ENCODE peak calls at places on chromosome 12, in seven cellular contexts. L is neuronal stem cell; T is lower lobe of right lung; H is left lung; Y is CD8-positive, alpha-beta memory T cell; S is GM12864; I is psoas muscle. W is an unnamed sample.
A peak's percentile ranks its signal among the peaks of the same experiment; 100 is the strongest.

GRCh38 chr12:80551897-80552296 is 107.9 kb downstream of the PTPRQ start:
- DNase-seq in L (no peak), T (no peak), H (no peak), Y (no peak), S (no peak), I (no peak), W (peak; percentile 88)

GRCh38 chr12:17971850-17972249 is 118.1 kb downstream of the RERGL start:
- DNase-seq in L (no peak), T (no peak), H (no peak), Y (no peak), S (no peak), I (no peak), W (no peak)

GRCh38 chr12:18646307-18646706 is 91.5 kb downstream of the PLCZ1 start:
- DNase-seq in L (no peak), T (no peak), H (no peak), Y (no peak), S (no peak), I (no peak), W (no peak)

GRCh38 chr12:30694412-30694955 is 1.2 kb downstream of the IPO8 start:
- DNase-seq in L (no peak), T (no peak), H (no peak), Y (no peak), S (no peak), I (no peak), W (no peak)

GRCh38 chr12:77932216-77932615 is 101.5 kb downstream of the NAV3 start:
- DNase-seq in L (no peak), T (no peak), H (no peak), Y (no peak), S (no peak), I (no peak), W (no peak)

GRCh38 chr12:75747572-75747995 is 236.2 kb upstream of the KRR1 start:
- DNase-seq in L (no peak), T (no peak), H (no peak), Y (no peak), S (no peak), I (no peak), W (no peak)

GRCh38 chr12:22588817-22589216 is 36.2 kb upstream of the ETNK1 start:
- DNase-seq in L (no peak), T (no peak), H (no peak), Y (no peak), S (no peak), I (no peak), W (no peak)

GRCh38 chr12:93734784-93735183 is 57.6 kb downstream of the CRADD start:
- DNase-seq in L (no peak), T (no peak), H (no peak), Y (no peak), S (no peak), I (no peak), W (no peak)

GRCh38 chr12:63816031-63816430 is 28.5 kb upstream of the SRGAP1 start:
- DNase-seq in L (no peak), T (no peak), H (no peak), Y (no peak), S (no peak), I (no peak), W (no peak)

GRCh38 chr12:85509857-85510256 is 229.8 kb downstream of the ALX1 start:
- DNase-seq in L (no peak), T (no peak), H (no peak), Y (no peak), S (no peak), I (no peak), W (no peak)

GRCh38 chr12:7144414-7145120 is 14.4 kb downstream of the CLSTN3 start:
- DNase-seq in L (no peak), T (no peak), H (peak; percentile 32), Y (peak; percentile 17), S (no peak), I (no peak), W (no peak)

GRCh38 chr12:50117057-50117622 is 5.1 kb downstream of the COX14 start:
- DNase-seq in L (no peak), T (peak; percentile 64), H (peak; percentile 69), Y (no peak), S (no peak), I (no peak), W (no peak)

GRCh38 chr12:130008241-130008640 is 104.4 kb upstream of the TMEM132D start:
- DNase-seq in L (no peak), T (no peak), H (no peak), Y (no peak), S (no peak), I (no peak), W (no peak)

GRCh38 chr12:88299567-88300101 is 157.5 kb downstream of the TMTC3 start:
- DNase-seq in L (no peak), T (no peak), H (no peak), Y (no peak), S (peak; percentile 64), I (no peak), W (peak; percentile 99)

GRCh38 chr12:53743277-53744129 is 8.3 kb downstream of the CISTR start:
- DNase-seq in L (peak; percentile 85), T (no peak), H (peak; percentile 47), Y (peak; percentile 67), S (no peak), I (peak; percentile 69), W (no peak)

GRCh38 chr12:94832105-94832504 is 171.4 kb downstream of the NDUFA12 start:
- DNase-seq in L (no peak), T (no peak), H (no peak), Y (no peak), S (no peak), I (no peak), W (no peak)
- H3K4me3 ChIP-seq in L (no peak overlapping the region), T (no peak overlapping the region), H (no peak overlapping the region), Y (no peak overlapping the region), S (no peak overlapping the region), I (no peak overlapping the region), W (no peak overlapping the region)

GRCh38 chr12:15701721-15702156 is 87.4 kb downstream of the EPS8 start:
- DNase-seq in L (no peak), T (no peak), H (no peak), Y (no peak), S (no peak), I (no peak), W (peak; percentile 45)
- H3K4me3 ChIP-seq in L (no peak overlapping the region), T (no peak overlapping the region), H (no peak overlapping the region), Y (no peak overlapping the region), S (no peak overlapping the region), I (no peak overlapping the region), W (no peak overlapping the region)

GRCh38 chr12:69929125-69929524 is 104.1 kb downstream of the MYRFL start:
- DNase-seq in L (no peak), T (no peak), H (no peak), Y (no peak), S (no peak), I (no peak), W (no peak)

GRCh38 chr12:69929531-69929930 is 104.5 kb downstream of the MYRFL start:
- DNase-seq in L (no peak), T (no peak), H (no peak), Y (no peak), S (no peak), I (no peak), W (no peak)

GRCh38 chr12:69922999-69923398 is 98.0 kb downstream of the MYRFL start:
- DNase-seq in L (no peak), T (no peak), H (no peak), Y (no peak), S (no peak), I (no peak), W (no peak)

GRCh38 chr12:69925291-69925690 is 100.3 kb downstream of the MYRFL start:
- DNase-seq in L (no peak), T (no peak), H (no peak), Y (no peak), S (no peak), I (no peak), W (no peak)

DNA sequence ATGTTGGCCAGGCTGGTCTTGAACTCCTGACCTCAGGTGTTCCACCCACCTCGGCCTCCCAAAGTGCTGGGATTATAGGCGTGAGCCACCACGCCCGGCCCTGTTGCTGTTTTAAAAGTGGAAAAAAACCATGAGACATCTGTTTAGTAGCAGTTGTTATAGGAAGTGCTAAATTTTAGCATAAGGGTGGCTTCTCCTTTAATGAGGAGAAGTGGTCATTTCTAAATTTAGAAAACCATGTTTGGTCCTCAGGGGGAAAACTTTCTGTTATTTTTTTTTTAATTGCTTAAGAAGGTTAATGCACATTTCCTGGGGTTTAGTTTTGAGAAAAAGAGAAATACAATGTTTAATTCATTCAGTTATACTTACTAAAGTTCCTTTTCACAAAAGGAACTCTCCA is 102.1 kb downstream of the MYRFL start:
- DNase-seq in L (no peak), T (no peak), H (no peak), Y (no peak), S (no peak), I (no peak), W (no peak)
- H3K4me3 ChIP-seq in L (no peak overlapping the region), T (no peak overlapping the region), H (no peak overlapping the region), Y (no peak overlapping the region), S (no peak overlapping the region), I (no peak overlapping the region), W (no peak overlapping the region)

DNA sequence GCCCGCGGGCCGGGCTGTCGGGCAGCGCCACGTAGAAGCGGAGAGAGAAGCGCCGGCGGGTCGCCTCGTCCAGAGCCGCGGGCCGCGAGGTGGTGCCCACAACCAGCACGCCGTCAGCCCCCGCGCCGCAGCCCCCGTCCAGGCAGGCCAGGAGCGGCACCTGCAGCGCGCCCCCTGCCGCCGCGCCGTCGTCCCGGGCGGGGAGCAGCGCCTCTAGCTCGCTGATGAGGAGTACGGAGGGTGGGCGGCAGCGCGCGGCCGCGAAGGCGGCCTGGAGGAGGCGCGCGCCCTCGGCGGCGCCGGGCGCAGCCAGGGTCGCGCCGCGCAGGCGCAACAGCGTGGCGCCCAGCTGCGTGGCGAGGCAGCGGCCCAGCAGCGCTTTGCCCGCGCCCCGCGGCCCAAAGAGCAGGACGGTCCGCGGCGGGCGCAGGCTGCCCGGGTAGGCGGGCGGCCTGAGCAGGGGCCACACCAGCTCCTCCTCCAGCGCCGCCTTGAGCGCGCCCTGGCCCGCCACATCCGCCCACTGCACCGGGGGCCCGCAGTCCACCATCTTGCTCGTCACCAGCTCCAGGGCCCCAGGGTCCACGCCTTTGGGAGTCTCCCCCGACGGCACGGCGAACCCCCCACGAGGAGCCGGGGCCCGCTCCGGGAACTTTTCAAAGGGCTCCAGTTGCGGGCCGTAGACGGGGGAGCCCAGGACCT is 27.6 kb downstream of the FIGNL2 start:
- DNase-seq in L (peak; percentile 82), T (peak; percentile 78), H (peak; percentile 63), Y (peak; percentile 87), S (no peak), I (peak; percentile 64), W (no peak)
- H3K4me3 ChIP-seq in L (no peak overlapping the region), T (peak overlapping the region; percentile 61), H (peak overlapping the region; percentile 35), Y (peak overlapping the region; percentile 55), S (peak overlapping the region; percentile 14), I (peak overlapping the region; percentile 56), W (peak overlapping the region; percentile 55)

DNA sequence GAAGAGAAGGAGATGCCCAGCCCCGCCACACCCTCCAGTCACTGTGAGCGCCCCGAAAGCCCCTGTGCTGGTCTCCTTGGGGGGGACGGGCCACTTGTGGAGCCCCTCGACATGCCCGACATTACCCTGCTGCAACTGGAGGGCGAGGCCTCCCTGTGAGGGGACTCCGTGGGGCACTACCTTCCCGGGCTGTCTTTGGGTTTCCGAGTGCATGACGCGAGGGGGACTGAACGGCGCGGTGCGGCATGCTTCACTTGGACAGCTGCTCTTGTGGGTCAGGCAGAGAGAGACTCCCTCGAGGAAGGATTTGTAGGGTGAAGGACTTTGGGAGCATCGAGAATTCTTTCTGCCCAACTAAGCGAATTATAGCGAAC is 1.1 kb downstream of the CCDC184 start:
- DNase-seq in L (no peak), T (no peak), H (no peak), Y (no peak), S (no peak), I (no peak), W (no peak)
- H3K4me3 ChIP-seq in L (peak overlapping the region; percentile 65), T (peak overlapping the region; percentile 75), H (no peak overlapping the region), Y (no peak overlapping the region), S (no peak overlapping the region), I (peak overlapping the region; percentile 74), W (peak overlapping the region; percentile 74)